ENCODE peak calls at places on chromosome 3, in four cellular contexts. V, R, J and H are unnamed samples.

GRCh38 chr3:5162102-5162501 is 25.4 kb upstream of the EDEM1 start:
- DNase-seq in V (peak), R (no peak), J (peak), H (no peak)

GRCh38 chr3:78845605-78846004 is 922.2 kb downstream of the ROBO1 start:
- DNase-seq in V (no peak), R (no peak), J (no peak), H (no peak)

GRCh38 chr3:12294885-12295580 is 6.2 kb downstream of the PPARG start:
- DNase-seq in V (peak), R (no peak), J (no peak), H (no peak)

GRCh38 chr3:171806200-171807128 is 3.8 kb downstream of the PLD1 start:
- DNase-seq in V (peak), R (no peak), J (no peak), H (no peak)

GRCh38 chr3:194346621-194347020 is 4.5 kb downstream of the CPN2 start:
- DNase-seq in V (no peak), R (no peak), J (no peak), H (no peak)

GRCh38 chr3:158522737-158523136 is 48.3 kb upstream of the MLF1 start:
- DNase-seq in V (peak), R (no peak), J (no peak), H (no peak)

GRCh38 chr3:24483873-24484272 is 10.8 kb downstream of the THRB start:
- DNase-seq in V (no peak), R (peak), J (no peak), H (peak)

GRCh38 chr3:87358066-87358465 is 81.7 kb upstream of the POU1F1 start:
- DNase-seq in V (no peak), R (no peak), J (no peak), H (no peak)

GRCh38 chr3:131560795-131561194 is 58.0 kb upstream of the MRPL3 start:
- DNase-seq in V (no peak), R (no peak), J (no peak), H (no peak)

GRCh38 chr3:31077021-31077601 is 182.7 kb upstream of the GADL1 start:
- DNase-seq in V (peak), R (peak), J (peak), H (no peak)

GRCh38 chr3:166785851-166786250 is 594.2 kb downstream of the ZBBX start:
- DNase-seq in V (no peak), R (no peak), J (no peak), H (no peak)

GRCh38 chr3:188842628-188843027 is 329.1 kb upstream of the TPRG1 start:
- DNase-seq in V (no peak), R (no peak), J (no peak), H (no peak)

GRCh38 chr3:89155811-89156210 is 48.4 kb downstream of the EPHA3 start:
- DNase-seq in V (no peak), R (no peak), J (no peak), H (no peak)

GRCh38 chr3:22117751-22118346 is 366.8 kb upstream of the ZNF385D start:
- DNase-seq in V (peak), R (no peak), J (no peak), H (no peak)

GRCh38 chr3:13497386-13497785 is 17.3 kb downstream of the HDAC11 start:
- DNase-seq in V (no peak), R (peak), J (no peak), H (peak)

GRCh38 chr3:99678023-99678422 is 39.6 kb downstream of the COL8A1 start:
- DNase-seq in V (peak), R (peak), J (no peak), H (no peak)

GRCh38 chr3:196694202-196694638 is 17.8 kb downstream of the CEP19 start:
- DNase-seq in V (no peak), R (no peak), J (no peak), H (no peak)

GRCh38 chr3:197001972-197002700 is 27.5 kb downstream of the MELTF start:
- DNase-seq in V (no peak), R (peak), J (no peak), H (peak)

GRCh38 chr3:71356272-71356671 is 227.3 kb downstream of the FOXP1 start:
- DNase-seq in V (no peak), R (no peak), J (no peak), H (no peak)

GRCh38 chr3:190747566-190747965 is 114.9 kb downstream of the GMNC start:
- DNase-seq in V (no peak), R (no peak), J (no peak), H (no peak)

GRCh38 chr3:189664311-189664710 is 33.1 kb downstream of the TP63 start:
- DNase-seq in V (peak), R (no peak), J (no peak), H (no peak)

GRCh38 chr3:67540198-67540894 is 114.1 kb downstream of the SUCLG2 start:
- DNase-seq in V (no peak), R (no peak), J (no peak), H (no peak)

GRCh38 chr3:142226474-142226873 is 1.1 kb upstream of the GK5 start:
- DNase-seq in V (no peak), R (no peak), J (no peak), H (no peak)

GRCh38 chr3:116338713-116339112 is 106.6 kb downstream of the LSAMP start:
- DNase-seq in V (no peak), R (no peak), J (no peak), H (no peak)

GRCh38 chr3:109257269-109257668 is 59.0 kb downstream of the DPPA2 start:
- DNase-seq in V (no peak), R (peak), J (no peak), H (no peak)